ENCODE peak calls at places on chromosomes 11 and 22, in five cellular contexts. X is PC-3, L is GM12864, I is vagina, O is ovary. N is an unnamed sample.

GRCh38 chr22:45903355-45904149 is 73.4 kb downstream of the WNT7B start:
- DNase-seq in O (no peak), I (no peak), X (peak; percentile 60), L (no peak), N (peak; percentile 70)

GRCh38 chr11:73323464-73323863 is 15.4 kb downstream of the ARHGEF17 start:
- DNase-seq in X (no peak), L (no peak), I (no peak), O (peak; percentile 93), N (peak; percentile 47)

GRCh38 chr11:64742940-64743590 is 877 bp downstream of the RASGRP2 start:
- DNase-seq in X (peak; percentile 73), I (no peak), L (no peak), O (peak; percentile 75), N (peak; percentile 92)

GRCh38 chr11:11966826-11967668 is 41.4 kb downstream of the DKK3 start:
- DNase-seq in O (peak; percentile 52), I (no peak), X (peak; percentile 73), L (peak; percentile 16), N (peak; percentile 51)

GRCh38 chr22:45259754-45260394 is 19.2 kb upstream of the KIAA0930 start:
- DNase-seq in X (no peak), L (no peak), I (no peak), O (no peak), N (no peak)

GRCh38 chr11:118690553-118691304 is 11.3 kb upstream of the TREH start:
- DNase-seq in X (no peak), O (no peak), I (no peak), L (no peak), N (no peak)

GRCh38 chr11:86671386-86672006 is 920 bp downstream of the ME3 start:
- DNase-seq in X (peak; percentile 56), I (no peak), O (peak; percentile 91), L (no peak), N (peak; percentile 44)

GRCh38 chr11:12746593-12747097 is 72.4 kb downstream of the TEAD1 start:
- DNase-seq in I (no peak), L (no peak), O (peak; percentile 93), X (peak; percentile 14), N (peak; percentile 95)

GRCh38 chr11:118661425-118662301 is 17.8 kb downstream of the TREH start:
- DNase-seq in L (no peak), I (no peak), X (no peak), O (no peak), N (no peak)

GRCh38 chr11:19474211-19474610 is 233.5 kb upstream of the E2F8 start:
- DNase-seq in I (no peak), L (no peak), X (no peak), O (no peak), N (no peak)

GRCh38 chr11:77400775-77401469 is 73.0 kb downstream of the PAK1 start:
- DNase-seq in L (no peak), O (no peak), X (no peak), I (no peak), N (no peak)

GRCh38 chr11:124812876-124813275 is 12.7 kb upstream of the MSANTD2 start:
- DNase-seq in X (peak; percentile 89), O (no peak), I (no peak), L (no peak), N (no peak)

GRCh38 chr11:59267196-59267595 is 54.5 kb upstream of the MPEG1 start:
- DNase-seq in L (no peak), I (no peak), X (peak; percentile 39), O (no peak), N (no peak)

GRCh38 chr11:46247664-46248063 is 29.8 kb upstream of the CREB3L1 start:
- DNase-seq in L (no peak), I (no peak), O (no peak), X (peak; percentile 77), N (peak; percentile 86)

GRCh38 chr11:106461839-106462545 is 384.5 kb downstream of the AASDHPPT start:
- DNase-seq in L (no peak), X (no peak), I (no peak), O (no peak), N (peak; percentile 79)

GRCh38 chr22:45163074-45163416 is 680 bp upstream of the NUP50 start:
- DNase-seq in O (no peak), L (no peak), X (peak; percentile 18), I (no peak), N (peak; percentile 56)

GRCh38 chr22:38982008-38982927 is at the start of gene APOBEC3B:
- DNase-seq in I (peak; percentile 94), X (peak; percentile 91), L (peak; percentile 80), O (peak; percentile 85), N (no peak)

GRCh38 chr11:127454856-127455255 is 454.3 kb upstream of the KIRREL3 start:
- DNase-seq in I (no peak), X (no peak), L (no peak), O (no peak), N (no peak)

GRCh38 chr11:100403817-100404216 is 283.3 kb upstream of the ARHGAP42 start:
- DNase-seq in X (no peak), O (no peak), L (no peak), I (no peak), N (peak; percentile 86)

GRCh38 chr11:106480581-106481185 is 403.2 kb downstream of the AASDHPPT start:
- DNase-seq in O (no peak), L (no peak), I (no peak), X (no peak), N (peak; percentile 75)

GRCh38 chr11:110858556-110858921 is 146.3 kb upstream of the ARHGAP20 start:
- DNase-seq in O (no peak), L (no peak), I (no peak), X (no peak), N (peak; percentile 74)

GRCh38 chr11:105673089-105673488 is 63.2 kb downstream of the GRIA4 start:
- DNase-seq in L (no peak), O (no peak), X (peak; percentile 77), I (no peak), N (peak; percentile 74)

GRCh38 chr22:32534252-32535215 is 59.9 kb downstream of the FBXO7 start:
- DNase-seq in L (no peak), I (no peak), O (no peak), X (no peak), N (no peak)

GRCh38 chr11:353315-353857 is 15.9 kb upstream of the B4GALNT4 start:
- DNase-seq in O (peak; percentile 85), L (no peak), X (peak; percentile 13), I (no peak), N (peak; percentile 91)

GRCh38 chr22:32050678-32051515 is 7.8 kb downstream of the SLC5A1 start:
- DNase-seq in X (peak; percentile 88), I (no peak), L (peak; percentile 45), O (no peak), N (peak; percentile 93)

GRCh38 chr11:74641289-74641688 is 48.9 kb downstream of the POLD3 start:
- DNase-seq in O (peak; percentile 32), X (no peak), L (no peak), I (no peak), N (no peak)

GRCh38 chr22:33362702-33363101 is 304.5 kb upstream of the SYN3 start:
- DNase-seq in L (no peak), I (no peak), O (no peak), X (no peak), N (no peak)

GRCh38 chr11:2860636-2861035 is 24.9 kb downstream of the CDKN1C start:
- DNase-seq in X (peak; percentile 64), L (no peak), I (no peak), O (no peak), N (peak; percentile 68)

GRCh38 chr11:17475666-17476316 is 854 bp downstream of the ABCC8 start:
- DNase-seq in L (no peak), X (no peak), I (no peak), O (no peak), N (no peak)

GRCh38 chr22:39170825-39171622 is 18.5 kb upstream of the CBX7 start:
- DNase-seq in L (peak; percentile 26), O (peak; percentile 90), X (peak; percentile 77), I (no peak), N (peak; percentile 77)

GRCh38 chr22:43900206-43900605 is 8.4 kb upstream of the PNPLA5 start:
- DNase-seq in L (no peak), O (no peak), X (no peak), I (no peak), N (no peak)

GRCh38 chr11:79436911-79437273 is 3.9 kb downstream of the TENM4 start:
- DNase-seq in L (no peak), O (no peak), I (no peak), X (no peak), N (no peak)
- H3K4me3 ChIP-seq in L (no peak overlapping the region), O (peak overlapping the region; percentile 63), I (peak overlapping the region; percentile 62), X (peak overlapping the region; percentile 58), N (peak overlapping the region; percentile 44)

GRCh38 chr11:69881467-69882269 is 62.5 kb upstream of the FGF3 start:
- DNase-seq in O (no peak), X (no peak), L (no peak), I (no peak), N (no peak)
- TF ChIP-seq CTCF in O (no peak), X (peak; percentile 48), L (no peak), I (no peak), N (peak; percentile 25)

DNA sequence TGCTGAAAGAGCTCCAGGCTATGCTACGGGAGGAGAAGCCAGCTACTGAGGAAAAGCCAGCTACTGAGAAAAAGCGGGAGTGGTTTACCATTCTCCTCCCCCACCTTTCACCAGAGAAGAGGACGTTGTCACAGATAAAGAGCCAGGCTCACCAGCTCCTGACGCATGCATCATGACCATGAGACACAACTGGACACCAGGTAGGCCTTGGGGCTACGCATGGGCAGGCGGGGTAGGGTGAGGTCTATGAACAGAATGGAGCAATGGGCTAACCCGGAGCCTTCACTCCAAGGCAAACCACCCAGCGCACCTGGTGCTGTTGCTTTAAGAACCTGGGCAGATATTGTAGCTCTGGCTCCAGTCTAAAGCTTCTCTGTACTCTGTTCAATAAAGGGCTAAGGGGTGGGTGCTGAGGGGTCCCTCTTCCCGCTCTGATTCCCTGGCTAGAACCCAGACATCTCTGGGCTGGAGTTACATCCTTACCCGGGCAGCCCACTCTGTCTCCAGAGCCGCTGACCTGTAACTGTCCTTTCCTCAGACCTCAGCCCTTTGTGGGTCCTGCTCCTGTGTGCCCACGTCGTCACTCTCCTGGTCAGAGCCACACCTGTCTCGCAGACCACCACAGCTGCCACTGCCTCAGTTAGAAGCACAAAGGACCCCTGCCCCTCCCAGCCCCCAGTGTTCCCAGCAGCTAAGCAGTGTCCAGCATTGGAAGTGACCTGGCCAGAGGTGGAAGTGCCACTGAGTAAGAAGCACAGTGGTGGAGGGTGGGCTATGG is 1.3 kb downstream of the IL18BP start:
- DNase-seq in I (no peak), O (no peak), L (no peak), X (no peak), N (no peak)
- H3K4me3 ChIP-seq in I (peak overlapping the region; percentile 12), O (peak overlapping the region; percentile 10), L (no peak overlapping the region), X (no peak overlapping the region), N (no peak overlapping the region)

DNA sequence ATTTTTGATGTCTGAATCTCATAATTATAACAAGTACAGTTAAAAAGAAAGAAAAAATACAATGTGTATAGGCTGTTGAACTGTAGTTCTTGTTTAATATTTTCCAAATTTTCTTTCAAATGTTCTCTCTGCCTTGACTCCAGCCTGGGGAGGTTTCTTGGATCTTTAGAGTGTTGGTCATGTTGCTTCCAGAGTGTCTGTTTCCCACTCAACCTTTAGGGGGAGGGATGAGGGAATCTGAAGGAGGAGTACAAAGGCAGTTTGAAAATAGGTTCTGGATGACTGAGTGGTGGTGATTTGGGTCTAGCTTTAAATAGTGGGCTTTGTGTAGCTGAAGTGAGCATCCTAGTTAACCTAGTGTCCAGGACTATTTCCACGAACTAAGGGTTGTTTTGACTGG is 2.0 kb downstream of the CTNND1 start:
- DNase-seq in L (no peak), X (peak; percentile 66), I (no peak), O (no peak), N (peak; percentile 58)
- TF ChIP-seq CTCF in L (no peak), X (peak; percentile 54), I (no peak), O (peak; percentile 23), N (peak; percentile 59)